ENCODE peak calls at places on chromosomes 2 and 18, in six cellular contexts. M is heart left ventricle, F is GM23248, K is testis, O is fibroblast of lung, Y is HCT116. D is an unnamed sample. For H3K9me3, the result is how much of the 10 kb centered on the place peaks cover.

GRCh38 chr18:40672590-40672989 is 1282.4 kb upstream of the PIK3C3 start:
- DNase-seq in K (no peak), M (no peak), F (no peak), O (peak), Y (no peak), D (no peak)

GRCh38 chr2:42755161-42755900 is 8.6 kb downstream of the OXER1 start:
- DNase-seq in M (no peak), Y (no peak), O (peak), K (peak), F (peak), D (no peak)

GRCh38 chr2:73214120-73215035 is at the start of gene SMYD5:
- DNase-seq in F (peak), M (peak), K (peak), Y (peak), O (peak), D (peak)

GRCh38 chr2:126656311-126657145 is 570 bp downstream of the GYPC start:
- DNase-seq in Y (no peak), O (peak), K (peak), M (peak), F (peak), D (no peak)

GRCh38 chr18:35876243-35876642 is 96.2 kb upstream of the RMP24 start:
- DNase-seq in M (no peak), K (no peak), F (no peak), O (no peak), Y (no peak), D (no peak)

GRCh38 chr2:237702439-237703397 is 75.3 kb downstream of the LRRFIP1 start:
- DNase-seq in M (peak), O (peak), F (peak), Y (no peak), K (no peak), D (peak)

GRCh38 chr2:63051795-63052333 is 1.2 kb downstream of the OTX1 start:
- DNase-seq in Y (no peak), O (no peak), F (no peak), M (no peak), K (no peak), D (no peak)

GRCh38 chr2:29703336-29703735 is 218.1 kb downstream of the ALK start:
- DNase-seq in M (no peak), Y (no peak), F (no peak), K (no peak), O (no peak), D (no peak)

GRCh38 chr2:228408529-228409227 is 227.2 kb upstream of the SPHKAP start:
- DNase-seq in K (no peak), O (no peak), M (no peak), F (no peak), Y (no peak), D (no peak)

GRCh38 chr18:41923495-41923894 is 31.5 kb upstream of the PIK3C3 start:
- DNase-seq in O (no peak), K (no peak), Y (no peak), F (no peak), M (no peak), D (no peak)

GRCh38 chr2:221570321-221571107 is 1.6 kb downstream of the EPHA4 start:
- DNase-seq in O (peak), K (peak), M (no peak), F (peak), Y (no peak), D (no peak)

GRCh38 chr2:36965751-36966369 is 476 bp downstream of the STRN start:
- DNase-seq in M (peak), K (peak), Y (no peak), F (peak), O (no peak), D (peak)

GRCh38 chr2:67486041-67486796 is 89.1 kb downstream of the ETAA1 start:
- DNase-seq in M (peak), K (no peak), Y (no peak), O (peak), F (peak), D (no peak)

GRCh38 chr18:35513181-35513932 is 15.6 kb upstream of the INO80C start:
- DNase-seq in Y (peak), F (peak), K (no peak), M (peak), O (peak), D (peak)

GRCh38 chr2:182101263-182101662 is 115.6 kb downstream of the PPP1R1C start:
- DNase-seq in F (peak), K (no peak), Y (no peak), M (no peak), O (no peak), D (peak)

GRCh38 chr2:222751821-222752719 is 80.6 kb downstream of the MOGAT1 start:
- DNase-seq in M (no peak), K (no peak), F (no peak), Y (no peak), O (no peak), D (no peak)

GRCh38 chr2:43370705-43371104 is 144.3 kb upstream of the ZFP36L2 start:
- DNase-seq in Y (no peak), M (no peak), F (no peak), O (peak), K (no peak), D (no peak)

GRCh38 chr2:3368261-3368722 is 9.3 kb downstream of the EIPR1 start:
- DNase-seq in O (no peak), K (no peak), F (no peak), Y (no peak), M (no peak), D (no peak)

GRCh38 chr18:22378672-22379282 is 38.9 kb downstream of the CTAGE1 start:
- DNase-seq in F (peak), M (peak), O (peak), Y (peak), K (peak), D (peak)

GRCh38 chr18:73944715-73945114 is 202.9 kb downstream of the FBXO15 start:
- DNase-seq in M (no peak), Y (no peak), K (no peak), F (no peak), O (no peak), D (no peak)

GRCh38 chr2:160377204-160377995 is 116.2 kb downstream of the RBMS1 start:
- DNase-seq in K (no peak), Y (no peak), O (peak), M (no peak), F (no peak), D (no peak)

GRCh38 chr18:39661856-39662366 is 2096.3 kb upstream of the CELF4 start:
- DNase-seq in F (no peak), O (no peak), K (no peak), Y (no peak), M (no peak), D (no peak)

GRCh38 chr2:133566967-133567645 is 1.2 kb downstream of the NCKAP5 start:
- DNase-seq in O (peak), M (peak), Y (no peak), F (peak), K (peak), D (peak)

GRCh38 chr18:58290059-58290747 is 246.2 kb downstream of the NEDD4L start:
- DNase-seq in K (no peak), O (peak), F (peak), Y (no peak), M (no peak), D (no peak)
- H3K27ac ChIP-seq in K (no peak), O (no peak), F (no peak), Y (peak), M (peak), D (peak)

GRCh38 chr2:177784449-177784845 is 288.1 kb downstream of the PDE11A start:
- DNase-seq in O (peak), F (peak), Y (no peak), K (no peak), M (no peak), D (no peak)
- H3K4me3 ChIP-seq in O (peak), F (peak), Y (no peak), K (no peak), M (peak), D (no peak)

DNA sequence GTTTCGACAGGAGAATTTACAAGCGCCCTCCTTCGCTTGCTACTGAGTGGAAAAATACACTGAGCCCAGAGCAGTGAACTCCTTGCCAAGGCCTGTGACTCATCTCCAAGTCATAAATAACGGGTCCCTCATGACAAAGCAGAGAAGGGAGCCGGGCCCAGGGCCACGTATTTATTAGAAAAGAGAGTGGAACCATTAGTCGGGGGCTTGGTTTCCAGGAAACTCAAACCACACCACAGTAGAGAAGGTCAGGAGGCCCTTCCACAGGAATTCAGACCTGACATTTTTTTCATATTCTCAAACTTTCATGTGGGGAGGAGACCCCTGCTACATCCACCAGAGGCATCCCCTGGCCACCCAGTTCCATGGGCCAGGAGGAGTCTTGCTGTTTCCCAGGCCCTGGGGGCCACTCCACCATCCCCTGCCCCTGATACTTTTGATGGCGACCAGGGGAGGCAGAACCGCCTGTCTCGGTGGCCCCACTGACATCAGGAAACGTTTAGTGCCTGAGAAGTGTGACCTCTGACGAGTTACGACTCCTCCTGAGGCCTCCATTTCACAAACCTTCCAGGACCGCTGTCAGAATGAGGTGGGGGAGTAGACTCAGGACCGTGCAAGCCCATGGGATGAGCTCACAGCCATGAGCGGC is 289.7 kb downstream of the DYSF start:
- DNase-seq in K (peak), M (peak), F (peak), O (peak), Y (peak), D (peak)
- H3K9me3 ChIP-seq in K (under half), M (under half), F (under half), O (under half), Y (under half), D (under half)

DNA sequence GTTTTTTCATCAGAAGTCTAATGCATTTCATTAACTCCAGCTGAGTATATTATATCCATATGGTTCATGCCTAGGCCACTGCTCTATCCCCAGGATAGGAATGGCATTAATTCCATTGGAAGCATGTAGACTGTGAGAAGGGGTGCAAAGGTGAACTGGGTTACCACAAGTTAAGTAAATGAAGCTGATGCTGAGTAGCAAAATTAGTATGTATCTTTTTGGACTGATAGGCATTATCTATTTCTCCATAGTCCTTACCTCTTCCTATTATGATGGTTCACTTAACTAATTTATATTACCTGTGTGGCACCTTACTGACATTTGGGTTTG is 24.9 kb downstream of the UBE2E3 start:
- DNase-seq in K (no peak), M (no peak), F (no peak), Y (no peak), O (no peak), D (no peak)
- H3K27ac ChIP-seq in K (no peak), M (no peak), F (no peak), Y (no peak), O (no peak), D (no peak)

GRCh38 chr18:3455090-3455640 is 5.2 kb downstream of the TGIF1 start:
- DNase-seq in F (no peak), O (no peak), Y (no peak), K (no peak), M (no peak), D (no peak)
- H3K4me3 ChIP-seq in F (peak), O (peak), Y (no peak), K (no peak), M (peak), D (no peak)

DNA sequence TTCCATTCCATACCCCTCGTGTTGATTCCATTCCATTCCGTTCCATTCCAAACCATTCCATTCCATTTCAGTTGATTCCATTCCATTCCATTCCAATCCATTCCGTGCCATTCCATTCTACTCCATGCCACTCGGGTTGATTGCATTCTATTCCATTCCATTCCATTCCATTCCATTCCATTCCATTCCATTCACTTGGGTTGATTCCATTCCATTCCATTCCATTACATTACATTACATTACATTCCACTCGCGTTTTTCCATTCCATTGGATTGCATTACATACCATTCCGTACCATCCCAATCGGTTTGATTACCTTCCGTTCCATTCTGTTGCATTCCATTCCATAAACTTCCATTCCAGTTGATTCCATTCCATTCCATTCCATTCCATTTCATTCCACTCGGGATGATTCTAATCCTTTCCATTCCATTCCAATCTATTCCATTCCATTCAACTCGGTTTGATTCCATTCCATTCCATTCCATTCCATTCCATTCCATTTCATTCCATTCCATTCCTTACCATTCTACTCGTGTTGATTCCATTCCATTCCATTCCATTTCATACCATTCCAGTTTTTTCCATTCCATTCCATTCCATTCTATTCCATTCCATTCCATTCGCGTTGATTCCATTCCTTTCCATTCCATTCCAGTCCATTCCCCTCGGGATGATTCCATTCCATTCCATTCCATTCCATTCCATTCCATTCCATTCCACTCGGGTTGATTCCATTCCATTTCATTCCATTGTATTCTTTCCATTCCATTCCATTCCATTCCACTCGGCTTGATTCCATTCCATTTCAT is 1140.4 kb downstream of the RPIA start:
- DNase-seq in Y (no peak), O (no peak), M (no peak), K (no peak), F (no peak), D (no peak)
- H3K9me3 ChIP-seq in Y (under half), O (under half), M (under half), K (under half), F (under half), D (under half)

GRCh38 chr18:36890598-36890997 is 61.7 kb downstream of the KIAA1328 start:
- DNase-seq in F (no peak), K (no peak), M (no peak), Y (no peak), O (no peak), D (no peak)

GRCh38 chr18:36889742-36890141 is 60.8 kb downstream of the KIAA1328 start:
- DNase-seq in K (no peak), F (no peak), Y (no peak), M (no peak), O (no peak), D (no peak)

GRCh38 chr18:36895606-36896005 is 66.7 kb downstream of the KIAA1328 start:
- DNase-seq in O (no peak), F (no peak), K (no peak), M (no peak), Y (no peak), D (no peak)

GRCh38 chr18:36889316-36889715 is 60.4 kb downstream of the KIAA1328 start:
- DNase-seq in K (no peak), O (no peak), M (no peak), F (no peak), Y (no peak), D (no peak)

GRCh38 chr18:36893227-36893626 is 64.3 kb downstream of the KIAA1328 start:
- DNase-seq in O (no peak), M (no peak), K (no peak), F (no peak), Y (no peak), D (no peak)
- H3K27ac ChIP-seq in O (no peak), M (no peak), K (no peak), F (no peak), Y (no peak), D (no peak)